ENCODE peak calls at places on chromosomes 11 and 22, in seven cellular contexts. One of them, this sample, is unnamed.

GRCh38 chr22:36391648-36392047 is 3.9 kb upstream of the MYH9 start:
- DNase-seq in activated CD4-positive, alpha-beta memory T cell treated with anti-CD3 and anti-CD28 coated beads for 36 hours: no peak
- DNase-seq in aorta: no peak
- DNase-seq in GM03348: no peak
- DNase-seq in thoracic aorta: no peak
- DNase-seq in NAMALWA: no peak
- DNase-seq in right lobe of liver: no peak
- DNase-seq in this sample: no peak

GRCh38 chr11:40293655-40294342 is 1165.7 kb downstream of the LRRC4C start:
- DNase-seq in activated CD4-positive, alpha-beta memory T cell treated with anti-CD3 and anti-CD28 coated beads for 36 hours: peak
- DNase-seq in aorta: peak
- DNase-seq in GM03348: peak
- DNase-seq in thoracic aorta: no peak
- DNase-seq in NAMALWA: peak
- DNase-seq in right lobe of liver: peak
- DNase-seq in this sample: peak

GRCh38 chr22:31160328-31160978 is 471 bp downstream of the RNF185 start:
- DNase-seq in activated CD4-positive, alpha-beta memory T cell treated with anti-CD3 and anti-CD28 coated beads for 36 hours: peak
- DNase-seq in aorta: no peak
- DNase-seq in GM03348: peak
- DNase-seq in thoracic aorta: no peak
- DNase-seq in NAMALWA: no peak
- DNase-seq in right lobe of liver: no peak
- DNase-seq in this sample: no peak

GRCh38 chr11:3222003-3222855 is 3.6 kb upstream of the MRGPRG start:
- DNase-seq in activated CD4-positive, alpha-beta memory T cell treated with anti-CD3 and anti-CD28 coated beads for 36 hours: no peak
- DNase-seq in aorta: peak
- DNase-seq in GM03348: peak
- DNase-seq in thoracic aorta: no peak
- DNase-seq in NAMALWA: no peak
- DNase-seq in right lobe of liver: peak
- DNase-seq in this sample: no peak

GRCh38 chr22:30270841-30271240 is 4.2 kb upstream of the OSM start:
- DNase-seq in activated CD4-positive, alpha-beta memory T cell treated with anti-CD3 and anti-CD28 coated beads for 36 hours: no peak
- DNase-seq in aorta: no peak
- DNase-seq in GM03348: no peak
- DNase-seq in thoracic aorta: no peak
- DNase-seq in NAMALWA: no peak
- DNase-seq in right lobe of liver: peak
- DNase-seq in this sample: peak

GRCh38 chr22:24105018-24105360 is 76.3 kb upstream of the SUSD2 start:
- DNase-seq in activated CD4-positive, alpha-beta memory T cell treated with anti-CD3 and anti-CD28 coated beads for 36 hours: no peak
- DNase-seq in aorta: peak
- DNase-seq in GM03348: peak
- DNase-seq in thoracic aorta: no peak
- DNase-seq in NAMALWA: no peak
- DNase-seq in right lobe of liver: peak
- DNase-seq in this sample: no peak

GRCh38 chr11:13384837-13385417 is 78.1 kb downstream of the BTBD10 start:
- DNase-seq in activated CD4-positive, alpha-beta memory T cell treated with anti-CD3 and anti-CD28 coated beads for 36 hours: peak
- DNase-seq in aorta: no peak
- DNase-seq in GM03348: peak
- DNase-seq in thoracic aorta: no peak
- DNase-seq in NAMALWA: peak
- DNase-seq in right lobe of liver: no peak
- DNase-seq in this sample: peak

GRCh38 chr22:30249049-30250038 is 2.8 kb upstream of the LIF start:
- DNase-seq in activated CD4-positive, alpha-beta memory T cell treated with anti-CD3 and anti-CD28 coated beads for 36 hours: no peak
- DNase-seq in aorta: no peak
- DNase-seq in GM03348: no peak
- DNase-seq in thoracic aorta: no peak
- DNase-seq in NAMALWA: no peak
- DNase-seq in right lobe of liver: no peak
- DNase-seq in this sample: no peak